ENCODE peak calls at places on chromosomes 2 and 18, in seven cellular contexts. Y, B, E, I, S, X and D are unnamed samples.

GRCh38 chr18:10985689-10986088 is 163.7 kb downstream of the PIEZO2 start:
- DNase-seq in E (no peak), X (no peak), B (no peak), S (no peak), I (no peak), Y (no peak), D (no peak)

GRCh38 chr18:5424903-5425302 is 118.9 kb downstream of the EPB41L3 start:
- DNase-seq in I (no peak), S (peak), X (no peak), E (no peak), Y (no peak), B (no peak), D (no peak)

GRCh38 chr2:172561270-172561669 is 5.4 kb downstream of the PDK1 start:
- DNase-seq in S (no peak), X (no peak), E (no peak), I (no peak), B (no peak), Y (no peak), D (no peak)

GRCh38 chr2:145555360-145555759 is 1035.4 kb upstream of the ZEB2 start:
- DNase-seq in X (no peak), Y (no peak), I (no peak), S (no peak), E (no peak), B (no peak), D (no peak)

GRCh38 chr18:58202406-58202730 is 158.3 kb downstream of the NEDD4L start:
- DNase-seq in Y (no peak), B (peak), E (no peak), I (no peak), X (no peak), S (no peak), D (no peak)

GRCh38 chr2:221589696-221590095 is 17.6 kb upstream of the EPHA4 start:
- DNase-seq in B (no peak), E (no peak), I (no peak), Y (no peak), S (no peak), X (no peak), D (no peak)

GRCh38 chr2:134347756-134348155 is 93.9 kb downstream of the MGAT5 start:
- DNase-seq in X (no peak), E (no peak), S (no peak), B (no peak), Y (no peak), I (no peak), D (no peak)

GRCh38 chr2:161576421-161576820 is 47.8 kb upstream of the SLC4A10 start:
- DNase-seq in X (peak), I (no peak), B (peak), S (peak), E (peak), Y (no peak), D (no peak)

GRCh38 chr18:23131693-23132319 is 3.5 kb upstream of the CABLES1 start:
- DNase-seq in I (peak), Y (peak), X (no peak), E (peak), B (peak), S (peak), D (no peak)

GRCh38 chr2:72744049-72744448 is 81.8 kb downstream of the EXOC6B start:
- DNase-seq in S (no peak), B (no peak), Y (no peak), X (no peak), I (no peak), E (no peak), D (no peak)

GRCh38 chr2:45699032-45699658 is 47.7 kb downstream of the PRKCE start:
- DNase-seq in I (no peak), Y (no peak), S (no peak), X (no peak), E (no peak), B (no peak), D (peak)

GRCh38 chr18:62759704-62760402 is 44.5 kb downstream of the PHLPP1 start:
- DNase-seq in I (no peak), S (no peak), E (no peak), X (no peak), B (no peak), Y (no peak), D (no peak)

GRCh38 chr18:23377669-23378469 is 75.2 kb upstream of the RIOK3 start:
- DNase-seq in X (no peak), B (no peak), I (peak), E (peak), Y (no peak), S (peak), D (peak)

GRCh38 chr18:48019557-48019956 is 89.1 kb upstream of the SMAD2 start:
- DNase-seq in I (no peak), E (no peak), B (no peak), X (no peak), Y (no peak), S (no peak), D (no peak)

DNA sequence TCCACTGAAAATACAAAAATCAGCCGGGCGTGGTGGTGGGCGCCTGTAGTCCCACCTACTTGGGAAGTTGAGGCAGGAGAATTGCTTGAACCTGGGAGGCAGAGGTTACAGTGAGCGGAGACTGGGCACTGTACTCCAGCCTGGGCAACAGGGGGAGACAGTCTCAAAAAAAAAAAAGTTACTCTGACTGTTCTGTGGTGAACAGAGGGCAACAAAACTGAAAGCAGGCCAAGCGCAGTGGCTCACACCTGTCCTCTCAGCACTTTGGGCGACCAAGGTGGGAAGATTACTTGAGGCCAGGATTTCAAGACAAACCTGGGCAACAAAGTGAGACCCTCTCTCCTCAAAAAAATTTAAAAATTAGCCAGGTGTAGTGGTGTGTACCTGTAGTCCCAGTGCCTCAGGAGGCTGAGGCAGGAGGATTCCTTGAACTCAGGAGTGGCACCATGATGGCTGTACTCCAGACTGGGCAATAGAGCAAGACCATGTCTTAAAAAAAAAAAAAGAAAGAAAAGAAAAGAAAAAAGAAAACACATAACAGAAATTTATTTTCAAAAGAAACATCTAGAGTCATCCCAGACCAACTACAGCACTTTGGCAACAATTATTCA is 13.6 kb upstream of the RTN4 start:
- DNase-seq in I (no peak), Y (no peak), B (no peak), E (no peak), X (no peak), S (peak), D (no peak)
- TF ChIP-seq SIN3A in I (no peak), Y (no peak), B (no peak), E (no peak), X (no peak), S (no peak), D (no peak)

GRCh38 chr18:35458677-35459441 is 38.9 kb downstream of the INO80C start:
- DNase-seq in I (peak), S (peak), E (peak), X (peak), B (no peak), Y (peak), D (peak)

GRCh38 chr18:35454803-35455202 is 43.0 kb downstream of the INO80C start:
- DNase-seq in X (no peak), S (no peak), Y (no peak), E (no peak), B (no peak), I (no peak), D (no peak)

GRCh38 chr18:35458271-35458670 is 39.5 kb downstream of the INO80C start:
- DNase-seq in E (no peak), B (no peak), Y (no peak), X (no peak), I (no peak), S (peak), D (no peak)

GRCh38 chr18:35457140-35457704 is 40.5 kb downstream of the INO80C start:
- DNase-seq in E (no peak), X (no peak), B (no peak), Y (no peak), S (no peak), I (no peak), D (no peak)

DNA sequence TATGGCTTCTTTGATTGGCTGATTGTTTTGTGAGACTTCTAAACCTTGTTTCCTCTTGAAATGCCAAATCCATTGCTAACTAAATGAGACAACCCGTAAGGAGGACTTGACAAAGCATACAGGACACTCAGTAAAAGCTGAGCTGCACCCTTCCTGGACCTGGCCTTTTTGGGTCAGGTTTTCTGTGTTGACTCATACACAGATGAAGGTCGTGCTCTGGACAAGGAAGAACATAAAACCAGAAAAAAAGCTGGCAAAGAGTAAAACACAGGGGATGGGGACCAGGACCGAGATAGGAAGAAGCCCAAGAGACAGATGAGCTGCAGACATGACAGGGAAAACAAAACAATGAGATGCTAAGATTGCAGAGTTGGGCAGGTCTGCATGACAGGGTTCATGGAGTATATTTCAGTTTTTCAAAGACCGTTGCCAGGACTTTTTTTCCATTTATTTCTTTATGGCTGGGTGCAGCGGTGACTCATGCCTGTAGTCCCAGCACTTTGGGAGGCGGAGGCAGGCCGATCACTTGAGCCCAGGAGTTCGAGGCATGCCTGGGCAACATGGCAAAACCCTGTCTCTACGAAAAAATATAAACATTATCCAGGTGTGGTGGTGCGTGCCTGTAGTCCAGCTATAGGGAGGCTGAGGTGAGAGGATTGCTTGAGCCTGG is 41.4 kb downstream of the INO80C start:
- DNase-seq in B (no peak), E (peak), S (no peak), Y (no peak), X (no peak), I (no peak), D (no peak)
- H3K27ac ChIP-seq in B (no peak), E (peak), S (no peak), Y (peak), X (no peak), I (no peak), D (peak)

DNA sequence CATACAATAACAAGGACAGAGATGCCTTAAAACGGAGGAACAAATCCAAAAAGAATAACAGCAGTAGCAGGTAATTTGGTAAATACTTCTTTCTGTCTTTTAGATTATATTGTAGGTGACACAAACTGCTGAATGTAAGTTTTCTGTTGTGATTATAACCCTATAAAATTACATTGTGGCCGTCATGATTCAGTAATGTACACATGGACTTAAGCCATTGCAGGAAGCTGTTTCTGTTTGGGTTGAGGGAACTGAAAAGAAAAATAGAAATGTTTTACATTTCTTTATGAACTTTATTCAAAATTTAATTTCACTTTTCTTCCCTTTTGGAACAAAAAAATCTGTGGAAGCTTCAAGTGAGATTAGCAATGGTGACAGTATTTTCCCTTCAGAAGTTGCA is 1.2 kb downstream of the MXD1 start:
- DNase-seq in X (no peak), E (no peak), Y (no peak), I (no peak), B (no peak), S (no peak), D (no peak)
- TF ChIP-seq POLR2AphosphoS5 in X (no peak), E (no peak), Y (no peak), I (no peak), B (no peak), S (no peak), D (no peak)

GRCh38 chr2:1585635-1586034 is 158.7 kb downstream of the PXDN start:
- DNase-seq in S (no peak), X (no peak), E (no peak), Y (no peak), B (no peak), I (no peak), D (no peak)

GRCh38 chr2:1584691-1585485 is 159.4 kb downstream of the PXDN start:
- DNase-seq in I (no peak), B (no peak), S (no peak), E (no peak), X (no peak), Y (no peak), D (no peak)

GRCh38 chr2:1584051-1584531 is 160.2 kb downstream of the PXDN start:
- DNase-seq in I (no peak), X (no peak), B (no peak), S (no peak), Y (no peak), E (no peak), D (no peak)

GRCh38 chr2:1582891-1583341 is 161.4 kb downstream of the PXDN start:
- DNase-seq in Y (no peak), S (no peak), B (no peak), E (no peak), X (no peak), I (no peak), D (no peak)

DNA sequence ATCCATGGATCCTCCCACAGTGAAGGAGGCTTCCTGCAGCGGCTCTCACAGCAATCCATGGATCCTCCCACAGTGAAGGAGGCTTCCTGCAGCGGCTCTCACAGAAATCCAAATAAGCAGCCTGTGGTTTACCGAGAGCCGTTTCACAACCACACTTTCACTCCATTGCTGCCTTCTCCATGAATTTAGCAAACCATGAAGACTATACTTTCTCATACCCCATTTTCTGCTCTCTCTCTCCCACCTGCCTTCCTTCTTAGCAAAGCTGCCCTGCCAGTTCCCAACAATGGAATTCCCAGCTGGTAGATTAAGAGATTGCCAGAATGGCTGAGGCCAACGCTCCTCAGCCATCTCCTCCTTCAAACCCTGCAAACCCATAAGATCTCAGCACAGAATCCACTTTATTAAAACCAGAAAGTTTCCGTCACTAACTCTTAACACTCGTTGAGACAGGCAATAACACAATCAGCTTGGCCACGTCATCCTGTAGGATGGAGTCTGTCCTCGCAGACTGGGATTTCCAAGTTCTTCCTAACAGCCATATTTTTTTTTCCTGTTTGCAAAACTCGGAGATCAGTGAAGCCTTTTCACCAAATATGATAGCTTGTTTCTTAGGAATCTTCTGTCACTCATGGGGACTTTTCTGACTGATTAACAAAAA is 162.2 kb downstream of the PXDN start:
- DNase-seq in Y (no peak), B (no peak), S (no peak), I (no peak), X (no peak), E (no peak), D (no peak)
- TF ChIP-seq SIN3A in Y (no peak), B (no peak), S (no peak), I (no peak), X (no peak), E (no peak), D (no peak)

DNA sequence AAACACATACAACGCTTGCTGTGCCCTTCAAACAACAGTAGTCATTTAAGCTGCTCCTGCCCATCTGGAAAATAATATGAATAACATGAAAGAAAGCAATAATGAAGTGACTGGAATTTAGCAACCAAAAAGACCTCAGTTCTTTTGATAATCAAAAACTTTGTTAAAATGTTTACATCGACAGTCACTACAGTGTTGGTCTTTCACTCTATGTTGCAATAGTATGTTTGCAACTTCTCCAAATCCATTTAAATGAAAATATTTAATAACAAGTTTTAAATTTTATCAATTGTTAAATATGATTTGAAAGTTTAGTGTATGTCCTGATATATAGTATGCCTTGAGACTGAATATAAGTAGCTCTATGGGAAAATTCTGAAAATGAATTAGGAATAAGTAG is 109.9 kb downstream of the ANKRD44 start:
- DNase-seq in Y (no peak), S (no peak), B (no peak), X (no peak), I (no peak), E (no peak), D (no peak)
- H3K27ac ChIP-seq in Y (no peak), S (no peak), B (peak), X (no peak), I (peak), E (no peak), D (no peak)

DNA sequence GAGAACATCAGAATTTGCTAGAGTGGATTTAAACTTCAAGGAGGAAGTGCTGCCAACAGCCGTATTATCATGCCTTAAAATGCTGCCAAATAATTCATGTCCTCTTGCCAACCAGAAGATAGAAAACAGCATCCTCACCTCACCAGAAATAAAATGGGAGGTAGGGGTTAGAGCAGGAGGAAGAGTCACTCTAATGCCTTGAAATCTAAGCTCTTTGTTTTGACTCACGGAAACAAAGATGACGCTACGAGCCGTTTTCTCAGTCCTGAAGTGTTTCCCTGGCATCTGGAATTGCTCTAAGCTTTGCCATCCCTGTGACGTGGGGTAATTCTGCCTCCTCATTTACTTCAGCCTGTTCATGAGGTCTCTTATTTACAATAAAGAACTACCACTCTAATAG is 97.0 kb downstream of the PRPF40A start:
- DNase-seq in X (no peak), I (no peak), S (no peak), Y (no peak), E (no peak), B (no peak), D (no peak)
- TF ChIP-seq POLR2AphosphoS5 in X (no peak), I (no peak), S (no peak), Y (no peak), E (no peak), B (no peak), D (no peak)

DNA sequence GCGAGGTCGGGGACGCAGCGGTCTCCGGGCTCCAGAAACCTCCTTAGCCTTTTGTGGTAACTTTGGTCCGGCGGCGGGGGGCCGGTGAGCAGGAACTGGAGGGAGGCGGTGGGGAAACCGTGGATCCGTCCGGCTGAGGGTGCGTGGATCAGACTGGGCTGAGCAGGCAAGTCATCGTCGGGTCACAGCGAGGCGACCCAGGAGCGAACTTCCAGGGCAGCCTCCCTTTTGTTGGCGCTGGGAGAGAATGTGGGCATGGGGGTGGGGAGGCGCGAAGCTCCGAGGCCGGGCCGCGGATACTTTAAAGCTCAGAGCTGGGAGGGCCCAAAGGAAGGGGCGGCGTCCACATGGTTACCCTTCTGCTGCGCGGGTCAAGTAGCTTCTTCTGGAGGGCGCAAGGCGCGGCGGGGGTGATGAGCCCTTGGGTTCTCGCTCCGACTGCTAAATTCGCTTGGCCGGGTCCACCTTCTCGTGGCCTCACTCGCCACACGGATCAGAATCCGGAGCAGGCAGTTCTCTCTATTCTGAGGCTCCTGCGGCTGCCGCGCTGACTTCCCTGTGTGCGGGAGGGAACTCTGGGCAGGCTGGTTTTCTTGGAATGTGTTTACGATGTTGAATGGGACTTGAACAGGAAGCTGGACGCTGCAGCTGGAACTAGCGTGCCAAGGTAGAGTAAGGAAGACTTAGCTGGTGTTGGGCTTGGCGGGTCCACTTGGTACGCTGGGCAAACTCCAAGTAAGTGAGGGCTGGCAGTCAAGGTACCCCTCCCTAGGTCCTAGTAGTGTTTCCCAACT is 969 bp downstream of the GULP1 start:
- DNase-seq in S (no peak), Y (peak), I (no peak), X (no peak), B (peak), E (peak), D (peak)
- TF ChIP-seq SIN3A in S (no peak), Y (peak), I (no peak), X (peak), B (peak), E (peak), D (peak)

GRCh38 chr2:71210292-71210691 is 16.6 kb downstream of the PAIP2B start:
- DNase-seq in Y (no peak), E (no peak), X (no peak), S (no peak), B (no peak), I (no peak), D (no peak)
- H3K27ac ChIP-seq in Y (no peak), E (no peak), X (no peak), S (no peak), B (no peak), I (no peak), D (no peak)